ENCODE peak calls at places on chromosomes 3 and 15, in seven cellular contexts. Z is keratinocyte, D is left ventricle myocardium inferior, X is body of pancreas, V is brain microvascular endothelial cell, G is psoas muscle, U is lung. P is an unnamed sample.

GRCh38 chr3:112640333-112640863 is 545 bp downstream of the CCDC80 start:
- DNase-seq in Z (no peak), D (no peak), X (no peak), V (peak; percentile 77), G (no peak), U (no peak), P (no peak)

GRCh38 chr3:32401141-32401540 is 9.5 kb downstream of the CMTM7 start:
- DNase-seq in Z (no peak), D (no peak), X (no peak), V (no peak), G (no peak), U (no peak), P (no peak)

GRCh38 chr3:127323581-127323980 is 35.7 kb upstream of the PRR20G start:
- DNase-seq in Z (no peak), D (no peak), X (no peak), V (no peak), G (no peak), U (no peak), P (no peak)

GRCh38 chr15:32774022-32774421 is 56.2 kb downstream of the GREM1 start:
- DNase-seq in Z (no peak), D (no peak), X (no peak), V (peak; percentile 96), G (no peak), U (no peak), P (no peak)

GRCh38 chr3:127068111-127068810 is 85.3 kb downstream of the PLXNA1 start:
- DNase-seq in Z (no peak), D (no peak), X (no peak), V (no peak), G (peak; percentile 37), U (no peak), P (no peak)

GRCh38 chr15:93029613-93030429 is 59.2 kb downstream of the RGMA start:
- DNase-seq in Z (no peak), D (no peak), X (no peak), V (peak; percentile 16), G (peak; percentile 76), U (peak; percentile 38), P (peak; percentile 77)

GRCh38 chr15:68652141-68652540 is 73.3 kb downstream of the CORO2B start:
- DNase-seq in Z (no peak), D (peak; percentile 57), X (peak; percentile 35), V (no peak), G (no peak), U (no peak), P (no peak)

GRCh38 chr3:134923286-134923685 is 128.2 kb downstream of the EPHB1 start:
- DNase-seq in Z (no peak), D (no peak), X (no peak), V (no peak), G (no peak), U (no peak), P (no peak)

GRCh38 chr3:14452676-14453367 is 50.4 kb downstream of the SLC6A6 start:
- DNase-seq in Z (peak; percentile 69), D (peak; percentile 90), X (peak; percentile 89), V (peak; percentile 94), G (peak; percentile 95), U (peak; percentile 86), P (peak; percentile 93)

GRCh38 chr3:173630849-173631248 is 233.3 kb downstream of the NLGN1 start:
- DNase-seq in Z (no peak), D (no peak), X (no peak), V (no peak), G (no peak), U (no peak), P (no peak)

GRCh38 chr15:85730001-85730820 is 64.5 kb downstream of the KLHL25 start:
- DNase-seq in Z (peak; percentile 35), D (no peak), X (peak; percentile 71), V (peak; percentile 56), G (no peak), U (no peak), P (no peak)

GRCh38 chr15:87752250-87752951 is 504.1 kb downstream of the NTRK3 start:
- DNase-seq in Z (peak; percentile 9), D (no peak), X (peak; percentile 33), V (peak; percentile 86), G (no peak), U (no peak), P (no peak)

GRCh38 chr3:18586076-18586475 is 160.9 kb upstream of the SATB1 start:
- DNase-seq in Z (no peak), D (no peak), X (no peak), V (no peak), G (no peak), U (no peak), P (no peak)

GRCh38 chr3:16174389-16174788 is at the start of gene GALNT15:
- DNase-seq in Z (no peak), D (peak; percentile 86), X (peak; percentile 71), V (peak; percentile 97), G (peak; percentile 98), U (peak; percentile 72), P (no peak)

GRCh38 chr3:142151828-142152227 is 2.5 kb upstream of the TFDP2 start:
- DNase-seq in Z (no peak), D (no peak), X (no peak), V (no peak), G (no peak), U (no peak), P (no peak)

GRCh38 chr3:23496165-23496564 is 293.0 kb downstream of the UBE2E2 start:
- DNase-seq in Z (no peak), D (no peak), X (no peak), V (no peak), G (no peak), U (no peak), P (no peak)

GRCh38 chr3:188861847-188862740 is 309.7 kb upstream of the TPRG1 start:
- DNase-seq in Z (no peak), D (no peak), X (no peak), V (peak; percentile 24), G (no peak), U (no peak), P (no peak)

GRCh38 chr3:59559721-59560514 is 510.1 kb upstream of the CFAP20DC start:
- DNase-seq in Z (peak; percentile 93), D (no peak), X (no peak), V (peak; percentile 98), G (no peak), U (no peak), P (no peak)

GRCh38 chr3:187678869-187679268 is 8.7 kb upstream of the SST start:
- DNase-seq in Z (no peak), D (no peak), X (peak; percentile 45), V (peak; percentile 69), G (no peak), U (no peak), P (no peak)

GRCh38 chr15:81877533-81878227 is 168.1 kb downstream of the MEX3B start:
- DNase-seq in Z (no peak), D (no peak), X (no peak), V (no peak), G (no peak), U (no peak), P (no peak)

GRCh38 chr15:39597751-39598185 is 16.9 kb downstream of the THBS1 start:
- DNase-seq in Z (peak; percentile 54), D (no peak), X (no peak), V (no peak), G (no peak), U (no peak), P (no peak)

DNA sequence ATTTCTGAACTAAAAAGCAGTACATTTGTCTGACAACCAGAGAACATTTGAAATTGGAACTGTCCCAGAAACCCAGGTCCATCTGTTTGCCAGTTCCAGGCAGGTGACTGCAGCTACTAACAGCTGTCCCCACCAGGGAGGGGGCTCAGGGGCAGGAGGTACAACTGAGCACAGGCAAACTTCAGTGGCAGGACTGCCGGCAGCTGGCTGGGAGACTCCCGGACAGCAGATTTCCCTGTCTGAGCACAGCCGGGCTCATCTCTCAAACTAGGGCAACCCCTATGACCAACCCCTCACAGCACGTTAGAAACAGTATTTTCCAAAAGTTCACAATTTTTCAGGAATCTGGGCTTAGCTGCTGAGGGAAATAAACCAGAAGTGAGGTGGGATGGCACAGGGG is 88.8 kb downstream of the MEGF11 start:
- DNase-seq in Z (no peak), D (no peak), X (no peak), V (no peak), G (no peak), U (no peak), P (no peak)
- TF ChIP-seq CTCF in Z (no peak), D (no peak), X (no peak), V (no peak), G (no peak), U (no peak), P (no peak)

DNA sequence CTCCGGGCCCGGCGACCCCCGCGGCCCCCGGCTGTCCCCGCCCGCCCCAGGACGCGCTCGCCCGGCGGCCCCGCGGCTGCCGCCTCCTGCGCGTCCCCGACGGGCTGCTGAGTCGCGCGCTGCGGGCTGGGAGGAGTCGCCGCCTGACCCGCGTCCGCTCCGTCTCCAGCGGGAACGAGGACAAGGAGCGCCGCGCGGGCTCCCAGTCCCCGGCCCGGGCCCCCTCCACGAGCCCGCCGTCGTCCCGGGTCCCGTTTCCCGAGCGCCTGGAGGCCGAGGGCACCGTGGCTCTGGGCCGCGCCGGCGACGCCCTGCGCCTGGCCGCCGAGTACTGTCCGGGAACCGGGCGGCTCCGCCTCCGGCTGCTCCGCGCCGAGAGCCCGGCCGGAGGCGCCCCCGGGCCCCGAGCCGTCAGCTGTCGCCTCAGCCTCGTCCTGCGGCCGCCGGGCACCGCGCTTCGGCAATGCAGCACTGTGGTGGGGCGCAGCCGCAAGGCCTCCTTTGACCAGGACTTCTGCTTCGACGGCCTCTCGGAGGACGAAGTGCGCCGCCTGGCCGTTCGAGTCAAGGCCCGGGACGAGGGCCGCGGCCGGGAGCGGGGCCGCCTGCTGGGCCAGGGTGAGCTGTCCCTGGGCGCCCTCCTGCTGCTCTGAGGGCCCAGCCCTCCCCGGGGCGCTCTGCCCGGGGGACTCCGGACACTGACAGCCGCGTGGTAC is 1.5 kb downstream of the C2CD4A start:
- DNase-seq in Z (no peak), D (peak; percentile 52), X (peak; percentile 62), V (no peak), G (peak; percentile 70), U (peak; percentile 44), P (no peak)
- TF ChIP-seq CTCF in Z (no peak), D (peak; percentile 46), X (peak; percentile 37), V (no peak), G (peak; percentile 19), U (no peak), P (peak; percentile 16)

GRCh38 chr3:125367403-125368230 is 7.5 kb downstream of the ZNF148 start:
- DNase-seq in Z (no peak), D (no peak), X (no peak), V (no peak), G (no peak), U (no peak), P (no peak)

GRCh38 chr3:125366132-125366531 is 9.0 kb downstream of the ZNF148 start:
- DNase-seq in Z (no peak), D (no peak), X (no peak), V (no peak), G (no peak), U (no peak), P (no peak)
- TF ChIP-seq CTCF in Z (no peak), D (no peak), X (no peak), V (no peak), G (no peak), U (no peak), P (no peak)

DNA sequence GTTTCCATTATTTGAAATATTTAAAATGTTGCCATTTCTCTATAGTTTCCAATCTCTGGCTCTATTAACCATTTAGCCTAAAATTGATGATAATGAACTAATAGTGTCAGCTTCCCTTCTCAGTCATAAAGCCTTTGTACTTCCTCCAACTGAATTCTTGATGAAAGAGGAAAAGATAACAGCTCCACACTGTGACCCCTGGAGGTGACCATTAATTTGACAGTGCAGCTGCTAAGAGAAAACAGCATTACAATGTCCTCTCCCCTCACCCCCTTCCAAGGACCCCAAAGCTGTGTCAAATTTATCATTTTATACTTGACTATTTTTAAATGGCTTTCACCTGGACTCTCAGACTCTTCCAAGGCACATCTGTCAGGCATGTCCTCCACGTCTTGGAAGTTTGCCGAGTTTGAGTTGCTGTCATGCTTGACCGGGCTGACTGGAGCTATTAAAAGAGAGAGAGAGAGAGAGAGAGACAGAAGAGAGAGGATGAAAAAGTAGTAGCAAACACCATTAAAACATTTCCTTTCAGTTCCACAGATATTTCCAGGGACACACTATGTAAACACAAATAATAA is 236.5 kb downstream of the WDR72 start:
- DNase-seq in Z (no peak), D (no peak), X (peak; percentile 4), V (no peak), G (no peak), U (no peak), P (no peak)
- TF ChIP-seq CTCF in Z (no peak), D (no peak), X (no peak), V (no peak), G (no peak), U (no peak), P (no peak)

P was measured in osteocyte.